ENCODE peak calls at places on chromosomes 6 and 20, in seven cellular contexts. S is Peyer's patch, A is ovary, L is GM10248, I is body of pancreas, X is omental fat pad, Q is epithelial cell of esophagus. M is an unnamed sample.
A peak's percentile ranks its signal among the peaks of the same experiment; 100 is the strongest.

GRCh38 chr6:158131926-158132325 is 36.1 kb downstream of the SERAC1 start:
- DNase-seq in S (no peak), A (no peak), L (peak; percentile 17), I (no peak), X (no peak), Q (peak; percentile 46), M (peak; percentile 8)

GRCh38 chr20:54218470-54218869 is 10.6 kb downstream of the PFDN4 start:
- DNase-seq in S (no peak), A (no peak), L (no peak), I (no peak), X (no peak), Q (no peak), M (no peak)

GRCh38 chr20:35560541-35560940 is 18.7 kb downstream of the ERGIC3 start:
- DNase-seq in S (no peak), A (no peak), L (no peak), I (no peak), X (no peak), Q (no peak), M (no peak)

GRCh38 chr6:153167026-153167891 is 36.2 kb upstream of the RGS17 start:
- DNase-seq in S (no peak), A (no peak), L (no peak), I (no peak), X (no peak), Q (peak; percentile 82), M (no peak)

GRCh38 chr6:122736606-122737005 is 42.9 kb upstream of the FABP7 start:
- DNase-seq in S (no peak), A (no peak), L (no peak), I (no peak), X (no peak), Q (no peak), M (no peak)

GRCh38 chr6:34571388-34571787 is 15.3 kb upstream of the SPDEF start:
- DNase-seq in S (no peak), A (no peak), L (no peak), I (no peak), X (no peak), Q (no peak), M (no peak)

GRCh38 chr6:109998159-109998785 is 20.2 kb downstream of the GPR6 start:
- DNase-seq in S (no peak), A (no peak), L (no peak), I (no peak), X (no peak), Q (peak; percentile 5), M (no peak)

GRCh38 chr6:67916389-67916788 is 718.7 kb upstream of the ADGRB3 start:
- DNase-seq in S (no peak), A (no peak), L (no peak), I (no peak), X (no peak), Q (no peak), M (no peak)

GRCh38 chr6:33820243-33820642 is 16.4 kb upstream of the MLN start:
- DNase-seq in S (no peak), A (no peak), L (no peak), I (no peak), X (no peak), Q (no peak), M (no peak)

GRCh38 chr20:55888655-55889054 is 116.7 kb downstream of the CBLN4 start:
- DNase-seq in S (no peak), A (no peak), L (no peak), I (no peak), X (no peak), Q (no peak), M (no peak)

GRCh38 chr6:164048840-164049239 is 634.3 kb downstream of the QKI start:
- DNase-seq in S (no peak), A (no peak), L (no peak), I (no peak), X (no peak), Q (no peak), M (no peak)

GRCh38 chr6:90123796-90124195 is 172.8 kb downstream of the BACH2 start:
- DNase-seq in S (no peak), A (no peak), L (no peak), I (no peak), X (no peak), Q (peak; percentile 24), M (no peak)

GRCh38 chr6:85537055-85537494 is 56.6 kb downstream of the SNX14 start:
- DNase-seq in S (no peak), A (no peak), L (peak; percentile 15), I (no peak), X (no peak), Q (no peak), M (no peak)

GRCh38 chr6:68559052-68559451 is 76.0 kb upstream of the ADGRB3 start:
- DNase-seq in S (no peak), A (no peak), L (no peak), I (no peak), X (no peak), Q (no peak), M (no peak)

GRCh38 chr20:10171864-10172751 is 46.5 kb upstream of the SNAP25 start:
- DNase-seq in S (peak; percentile 48), A (peak; percentile 30), L (no peak), I (peak; percentile 54), X (no peak), Q (peak; percentile 64), M (peak; percentile 39)

GRCh38 chr6:71031912-71032311 is 75.1 kb upstream of the B3GAT2 start:
- DNase-seq in S (no peak), A (no peak), L (no peak), I (no peak), X (no peak), Q (no peak), M (no peak)

GRCh38 chr6:89599727-89600126 is 38.8 kb downstream of the LYRM2 start:
- DNase-seq in S (no peak), A (no peak), L (no peak), I (no peak), X (no peak), Q (no peak), M (no peak)

GRCh38 chr6:166989427-166990034 is 9.7 kb upstream of the CEP43 start:
- DNase-seq in S (no peak), A (no peak), L (peak; percentile 32), I (no peak), X (no peak), Q (peak; percentile 50), M (peak; percentile 30)

GRCh38 chr6:134363323-134364039 is 45.6 kb upstream of the SGK1 start:
- DNase-seq in S (no peak), A (no peak), L (no peak), I (no peak), X (no peak), Q (peak; percentile 96), M (no peak)

GRCh38 chr6:85436408-85436807 is 13.5 kb upstream of the NT5E start:
- DNase-seq in S (no peak), A (no peak), L (no peak), I (no peak), X (no peak), Q (no peak), M (no peak)

GRCh38 chr6:147873826-147874225 is 365.3 kb downstream of the SAMD5 start:
- DNase-seq in S (no peak), A (no peak), L (no peak), I (no peak), X (no peak), Q (no peak), M (no peak)

GRCh38 chr6:147881432-147881831 is 372.9 kb downstream of the SAMD5 start:
- DNase-seq in S (no peak), A (no peak), L (no peak), I (no peak), X (no peak), Q (no peak), M (no peak)

GRCh38 chr6:147874322-147874721 is 365.8 kb downstream of the SAMD5 start:
- DNase-seq in S (no peak), A (no peak), L (no peak), I (no peak), X (no peak), Q (no peak), M (no peak)

DNA sequence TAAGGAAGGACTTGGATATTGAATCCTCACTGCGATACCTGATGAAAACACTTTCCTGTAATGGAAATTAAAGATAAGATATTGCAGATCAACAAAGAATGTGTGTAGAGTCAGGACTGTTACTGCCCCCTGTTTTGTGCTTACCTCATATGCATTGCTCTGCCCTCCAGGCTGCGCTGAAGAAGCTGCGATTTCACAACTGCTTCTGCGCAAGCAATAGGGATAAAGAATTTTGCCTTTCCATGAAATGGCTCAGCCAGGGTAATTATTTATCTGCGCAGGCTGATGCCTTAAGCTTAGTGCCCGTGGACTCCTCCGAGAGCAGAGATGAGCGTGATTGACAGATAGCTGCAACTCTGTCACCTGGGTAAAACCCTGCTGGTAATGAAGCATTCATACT is 370.5 kb downstream of the SAMD5 start:
- DNase-seq in S (no peak), A (no peak), L (no peak), I (no peak), X (no peak), Q (no peak), M (no peak)
- TF ChIP-seq CTCF in S (no peak), A (no peak), L (no peak), I (no peak), X (no peak), Q (no peak), M (no peak)

GRCh38 chr20:44153636-44154043 is 33.3 kb downstream of the JPH2 start:
- DNase-seq in S (no peak), A (no peak), L (no peak), I (no peak), X (no peak), Q (no peak), M (no peak)

GRCh38 chr20:44151621-44152416 is 35.2 kb downstream of the JPH2 start:
- DNase-seq in S (no peak), A (no peak), L (no peak), I (no peak), X (no peak), Q (peak; percentile 86), M (no peak)

GRCh38 chr20:44159125-44159524 is 27.9 kb downstream of the JPH2 start:
- DNase-seq in S (no peak), A (no peak), L (no peak), I (no peak), X (no peak), Q (no peak), M (no peak)

GRCh38 chr20:44157061-44157460 is 29.9 kb downstream of the JPH2 start:
- DNase-seq in S (no peak), A (no peak), L (no peak), I (no peak), X (no peak), Q (no peak), M (no peak)

GRCh38 chr20:44154521-44155001 is 32.4 kb downstream of the JPH2 start:
- DNase-seq in S (no peak), A (no peak), L (no peak), I (no peak), X (no peak), Q (peak; percentile 45), M (no peak)
- TF ChIP-seq CTCF in S (no peak), A (no peak), L (no peak), I (no peak), X (no peak), Q (no peak), M (no peak)

GRCh38 chr20:46076806-46077205 is 13.0 kb downstream of the NCOA5 start:
- DNase-seq in S (no peak), A (no peak), L (no peak), I (no peak), X (no peak), Q (no peak), M (no peak)
- TF ChIP-seq CTCF in S (no peak), A (no peak), L (no peak), I (no peak), X (no peak), Q (no peak), M (no peak)

DNA sequence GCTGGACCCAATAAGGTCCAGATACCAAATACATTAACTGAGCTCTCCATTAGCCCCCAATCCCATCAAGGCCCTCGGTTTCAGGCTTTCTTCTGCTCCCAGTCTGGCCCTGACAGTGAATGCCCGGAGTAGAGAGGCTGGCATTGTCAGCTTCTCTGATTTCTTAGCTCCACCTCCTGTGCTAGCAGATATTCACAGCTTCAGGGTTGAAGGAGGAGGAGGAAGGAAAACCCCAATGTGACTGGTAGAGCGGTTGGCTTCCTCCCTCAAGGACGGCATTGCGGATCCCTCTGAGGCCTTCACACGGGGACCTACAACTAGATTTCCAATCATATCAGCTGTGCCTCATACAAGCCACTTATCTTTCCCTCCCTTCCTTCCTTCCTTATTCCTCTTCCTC is 164.1 kb upstream of the SYNDIG1 start:
- DNase-seq in S (no peak), A (no peak), L (no peak), I (no peak), X (no peak), Q (no peak), M (no peak)
- TF ChIP-seq CTCF in S (no peak), A (no peak), L (no peak), I (no peak), X (no peak), Q (no peak), M (no peak)

M was measured in endothelial cell.